ENCODE peak calls at places on chromosomes 11 and 22, in seven cellular contexts. D is IMR-90, A is neuronal stem cell, P is H9, S is trophoblast cell, T is mesendoderm, H is mesenchymal stem cell. Z is an unnamed sample.
A peak's percentile ranks its signal among the peaks of the same experiment; 100 is the strongest.

GRCh38 chr11:66543263-66544107 is 2.4 kb downstream of the ZDHHC24 start:
- DNase-seq in D (peak; percentile 57), A (no peak), P (peak; percentile 87), S (no peak), T (peak; percentile 69), H (peak; percentile 69), Z (no peak)

GRCh38 chr11:126477526-126478275 is 122.2 kb downstream of the ST3GAL4 start:
- DNase-seq in D (no peak), A (no peak), P (no peak), S (no peak), T (no peak), H (no peak), Z (no peak)

GRCh38 chr11:122661182-122661945 is 5.8 kb downstream of the UBASH3B start:
- DNase-seq in D (peak; percentile 83), A (peak; percentile 23), P (no peak), S (peak; percentile 95), T (peak; percentile 62), H (peak; percentile 63), Z (no peak)

GRCh38 chr11:65454311-65454695 is 31.7 kb downstream of the NEAT1 start:
- DNase-seq in D (peak; percentile 48), A (no peak), P (no peak), S (peak; percentile 54), T (no peak), H (peak; percentile 72), Z (no peak)

GRCh38 chr11:203056-203944 is 3.9 kb downstream of the BET1L start:
- DNase-seq in D (no peak), A (no peak), P (no peak), S (no peak), T (no peak), H (no peak), Z (no peak)

GRCh38 chr11:65945430-65945911 is at the start of gene TSGA10IP:
- DNase-seq in D (no peak), A (peak; percentile 57), P (peak; percentile 89), S (no peak), T (peak; percentile 81), H (no peak), Z (peak; percentile 33)

GRCh38 chr11:64796047-64796756 is 6.8 kb downstream of the MAP4K2 start:
- DNase-seq in D (no peak), A (no peak), P (no peak), S (no peak), T (no peak), H (no peak), Z (no peak)

GRCh38 chr11:115691030-115691429 is 186.8 kb upstream of the CADM1 start:
- DNase-seq in D (no peak), A (no peak), P (no peak), S (peak; percentile 7), T (no peak), H (no peak), Z (no peak)

GRCh38 chr22:37253164-37253660 is 9.1 kb upstream of the RAC2 start:
- DNase-seq in D (no peak), A (no peak), P (no peak), S (no peak), T (no peak), H (no peak), Z (no peak)

GRCh38 chr22:22576244-22576988 is 17.4 kb upstream of the PRAME start:
- DNase-seq in D (peak; percentile 24), A (peak; percentile 43), P (peak; percentile 79), S (peak; percentile 75), T (peak; percentile 70), H (peak; percentile 16), Z (peak; percentile 86)

GRCh38 chr11:78042858-78043257 is 19.8 kb upstream of the KCTD14 start:
- DNase-seq in D (no peak), A (no peak), P (no peak), S (no peak), T (no peak), H (no peak), Z (no peak)
- H3K18ac ChIP-seq in D (no peak overlapping the region), A (no peak overlapping the region), P (no peak overlapping the region), S (no peak overlapping the region), T (no peak overlapping the region), H (no peak overlapping the region), Z (no peak overlapping the region)

GRCh38 chr11:103842795-103843194 is 193.6 kb upstream of the DDI1 start:
- DNase-seq in D (peak; percentile 94), A (peak; percentile 9), P (no peak), S (no peak), T (no peak), H (peak; percentile 6), Z (no peak)
- H3K4me1 ChIP-seq in D (peaks cover 2% of the 10 kb centered on the region), A (peaks cover 26% of the 10 kb centered on the region), P (no peaks in the 10 kb centered on the region), S (peaks cover 5% of the 10 kb centered on the region), T (no peaks in the 10 kb centered on the region), H (no peaks in the 10 kb centered on the region), Z (no peaks in the 10 kb centered on the region)

GRCh38 chr11:5151713-5152153 is 2.8 kb downstream of the OR52A1 start:
- DNase-seq in D (no peak), A (no peak), P (no peak), S (no peak), T (peak; percentile 37), H (no peak), Z (no peak)
- H3K18ac ChIP-seq in D (no peak overlapping the region), A (no peak overlapping the region), P (no peak overlapping the region), S (no peak overlapping the region), T (peak overlapping the region; percentile 20), H (no peak overlapping the region), Z (no peak overlapping the region)

GRCh38 chr11:72844356-72844755 is 30.1 kb downstream of the ATG16L2 start:
- DNase-seq in D (peak; percentile 89), A (no peak), P (no peak), S (no peak), T (no peak), H (peak; percentile 91), Z (no peak)

GRCh38 chr11:72840780-72841179 is 26.6 kb downstream of the ATG16L2 start:
- DNase-seq in D (peak; percentile 95), A (no peak), P (no peak), S (peak; percentile 84), T (peak; percentile 69), H (peak; percentile 92), Z (no peak)

GRCh38 chr11:72841397-72841796 is 27.2 kb downstream of the ATG16L2 start:
- DNase-seq in D (no peak), A (no peak), P (no peak), S (no peak), T (no peak), H (no peak), Z (no peak)

GRCh38 chr11:72842644-72843330 is 28.6 kb downstream of the ATG16L2 start:
- DNase-seq in D (no peak), A (no peak), P (no peak), S (no peak), T (no peak), H (no peak), Z (no peak)

GRCh38 chr11:72842126-72842525 is 27.9 kb downstream of the ATG16L2 start:
- DNase-seq in D (no peak), A (no peak), P (no peak), S (no peak), T (no peak), H (no peak), Z (no peak)
- H3K4me1 ChIP-seq in D (peaks cover 9% of the 10 kb centered on the region), A (no peaks in the 10 kb centered on the region), P (no peaks in the 10 kb centered on the region), S (no peaks in the 10 kb centered on the region), T (no peaks in the 10 kb centered on the region), H (peaks cover 2% of the 10 kb centered on the region), Z (no peaks in the 10 kb centered on the region)

DNA sequence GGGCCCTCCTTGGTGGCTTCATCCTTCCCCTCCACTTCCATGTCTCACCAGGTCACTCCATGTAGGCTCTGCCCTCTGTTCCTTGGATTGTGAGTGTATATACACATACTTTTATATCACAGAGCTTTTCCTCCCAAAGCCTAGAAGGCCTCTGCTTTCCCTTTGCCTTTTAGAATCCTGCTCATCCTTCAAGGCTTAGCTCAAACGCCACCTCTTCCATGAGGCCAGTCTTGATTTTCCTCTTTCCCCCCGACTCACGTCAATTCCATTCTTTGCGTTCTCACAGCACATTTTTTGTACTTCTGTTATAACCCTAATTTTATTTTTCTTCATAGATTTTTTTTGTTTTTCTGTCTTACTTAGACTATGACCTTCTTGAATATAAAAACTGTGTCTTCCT is 3.8 kb downstream of the ABCG4 start:
- DNase-seq in D (no peak), A (no peak), P (no peak), S (no peak), T (no peak), H (no peak), Z (no peak)
- H3K18ac ChIP-seq in D (no peak overlapping the region), A (no peak overlapping the region), P (no peak overlapping the region), S (no peak overlapping the region), T (no peak overlapping the region), H (no peak overlapping the region), Z (no peak overlapping the region)

DNA sequence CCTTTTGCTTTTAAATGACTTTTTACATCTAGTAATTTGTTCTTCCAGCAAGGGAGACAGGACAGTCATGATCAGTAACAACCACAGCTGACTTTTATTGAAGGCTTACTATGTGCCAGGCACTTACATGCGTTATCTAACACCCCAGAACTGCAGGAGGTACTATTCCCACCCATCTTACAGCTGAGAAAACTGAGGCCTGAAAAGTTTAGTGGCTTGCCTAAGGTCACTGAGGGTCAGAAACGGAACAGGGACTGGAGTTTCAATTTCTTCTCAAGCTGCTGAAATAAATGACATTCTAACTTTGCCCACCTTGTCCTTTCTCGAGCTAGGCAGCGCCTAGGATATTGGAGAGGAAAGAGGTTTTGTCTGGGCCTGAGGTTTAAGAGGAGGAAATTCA is 102.1 kb downstream of the NAT10 start:
- DNase-seq in D (no peak), A (no peak), P (no peak), S (no peak), T (no peak), H (no peak), Z (no peak)
- H3K4me1 ChIP-seq in D (peaks cover 13% of the 10 kb centered on the region), A (peaks cover 31% of the 10 kb centered on the region), P (peaks cover 10% of the 10 kb centered on the region), S (peaks cover 4% of the 10 kb centered on the region), T (no peaks in the 10 kb centered on the region), H (peaks cover 35% of the 10 kb centered on the region), Z (peaks cover 14% of the 10 kb centered on the region)

DNA sequence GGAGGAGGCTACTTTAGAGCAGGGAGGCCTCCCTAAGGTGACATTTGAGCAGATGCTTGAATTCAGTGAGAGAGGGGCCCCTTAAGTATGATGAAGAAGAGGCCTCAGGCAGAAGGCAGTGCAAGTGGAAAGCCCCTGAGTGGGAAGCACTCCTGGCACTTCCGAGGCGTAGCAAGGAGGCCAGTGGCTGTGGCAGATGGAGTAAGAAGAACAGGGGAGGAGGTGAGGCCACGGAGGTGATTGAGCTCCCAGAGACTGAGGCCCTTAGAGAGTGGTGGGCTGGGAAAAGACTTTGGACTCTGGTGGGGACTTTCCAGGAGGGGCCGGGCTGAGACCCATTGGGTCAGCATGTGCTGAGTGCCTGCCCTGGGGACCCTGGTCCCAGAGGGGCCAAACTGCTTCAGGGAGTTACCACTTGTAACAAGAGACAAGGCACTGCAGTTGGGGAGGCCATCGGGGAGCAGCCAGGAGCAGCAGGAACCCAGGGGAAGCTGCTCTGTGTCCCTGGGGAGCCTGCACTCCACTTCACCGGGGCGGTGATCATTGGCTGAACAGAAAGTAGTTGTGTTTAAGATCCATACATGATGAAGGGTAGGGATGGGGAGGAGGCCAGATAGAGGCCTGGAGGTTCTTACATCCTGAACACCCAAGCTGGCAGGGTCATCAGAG is 2.5 kb upstream of the CENPM start:
- DNase-seq in D (no peak), A (no peak), P (no peak), S (no peak), T (no peak), H (no peak), Z (no peak)
- H3K18ac ChIP-seq in D (no peak overlapping the region), A (no peak overlapping the region), P (no peak overlapping the region), S (no peak overlapping the region), T (no peak overlapping the region), H (no peak overlapping the region), Z (no peak overlapping the region)